ENCODE peak calls at places on chromosomes 11 and 22, in six cellular contexts. Q, C, G, U, T and W are unnamed samples.

GRCh38 chr11:122843281-122844150 is 5.2 kb downstream of the CRTAM start:
- DNase-seq in Q (no peak), C (no peak), G (no peak), U (no peak), T (peak), W (peak)

GRCh38 chr11:116138280-116138679 is 634.1 kb upstream of the CADM1 start:
- DNase-seq in Q (no peak), C (no peak), G (peak), U (no peak), T (no peak), W (no peak)

GRCh38 chr22:31122532-31123291 is at the start of gene INPP5J:
- DNase-seq in Q (peak), C (peak), G (peak), U (peak), T (no peak), W (peak)

GRCh38 chr11:60252208-60252566 is 9.2 kb upstream of the MS4A4E start:
- DNase-seq in Q (no peak), C (no peak), G (no peak), U (no peak), T (no peak), W (no peak)

GRCh38 chr11:84524422-84525051 is 1102.6 kb downstream of the DLG2 start:
- DNase-seq in Q (peak), C (no peak), G (no peak), U (no peak), T (peak), W (no peak)

GRCh38 chr11:49442669-49443068 is 234.3 kb upstream of the FOLH1 start:
- DNase-seq in Q (no peak), C (no peak), G (no peak), U (no peak), T (no peak), W (no peak)

GRCh38 chr11:15053201-15053685 is 20.1 kb upstream of the CALCB start:
- DNase-seq in Q (no peak), C (no peak), G (no peak), U (no peak), T (no peak), W (no peak)

GRCh38 chr11:34234086-34234740 is 123.6 kb downstream of the ABTB2 start:
- DNase-seq in Q (peak), C (no peak), G (peak), U (peak), T (peak), W (peak)

GRCh38 chr11:34274712-34275398 is 83.0 kb downstream of the ABTB2 start:
- DNase-seq in Q (peak), C (peak), G (peak), U (no peak), T (no peak), W (peak)

GRCh38 chr11:64925536-64926449 is 1.3 kb downstream of the PPP2R5B start:
- DNase-seq in Q (no peak), C (no peak), G (no peak), U (no peak), T (no peak), W (no peak)

GRCh38 chr11:9922806-9923205 is 258.9 kb downstream of the SWAP70 start:
- DNase-seq in Q (peak), C (no peak), G (no peak), U (peak), T (no peak), W (no peak)

GRCh38 chr11:67393990-67394389 is 2.2 kb downstream of the RAD9A start:
- DNase-seq in Q (no peak), C (no peak), G (no peak), U (no peak), T (no peak), W (no peak)

GRCh38 chr11:6623391-6624363 is 4.5 kb upstream of the TPP1 start:
- DNase-seq in Q (no peak), C (no peak), G (no peak), U (no peak), T (no peak), W (no peak)

GRCh38 chr11:92396133-92396532 is 171.5 kb downstream of the FAT3 start:
- DNase-seq in Q (no peak), C (no peak), G (no peak), U (no peak), T (no peak), W (no peak)

GRCh38 chr11:13955971-13956421 is 6.5 kb upstream of the SPON1 start:
- DNase-seq in Q (peak), C (peak), G (peak), U (peak), T (peak), W (peak)

GRCh38 chr22:31107206-31108118 is at the start of gene SELENOM:
- DNase-seq in Q (peak), C (peak), G (peak), U (peak), T (peak), W (peak)

GRCh38 chr11:32092581-32093170 is 1.8 kb downstream of the RCN1 start:
- DNase-seq in Q (no peak), C (no peak), G (no peak), U (no peak), T (no peak), W (no peak)

GRCh38 chr11:72773696-72774095 is 20.2 kb downstream of the STARD10 start:
- DNase-seq in Q (no peak), C (no peak), G (no peak), U (no peak), T (no peak), W (no peak)

GRCh38 chr11:6557761-6558674 is 45.4 kb downstream of the RRP8 start:
- DNase-seq in Q (no peak), C (peak), G (no peak), U (no peak), T (peak), W (no peak)

GRCh38 chr11:76672431-76673163 is 2.0 kb upstream of the LRRC32 start:
- DNase-seq in Q (no peak), C (no peak), G (no peak), U (peak), T (peak), W (no peak)

GRCh38 chr11:46920709-46921108 is 2.4 kb upstream of the LRP4 start:
- DNase-seq in Q (peak), C (no peak), G (no peak), U (no peak), T (no peak), W (no peak)

GRCh38 chr11:130403301-130403804 is 25.1 kb downstream of the ADAMTS8 start:
- DNase-seq in Q (peak), C (peak), G (no peak), U (no peak), T (no peak), W (no peak)

GRCh38 chr11:27525824-27526516 is 19.4 kb upstream of the LIN7C start:
- DNase-seq in Q (no peak), C (peak), G (no peak), U (no peak), T (no peak), W (no peak)

DNA sequence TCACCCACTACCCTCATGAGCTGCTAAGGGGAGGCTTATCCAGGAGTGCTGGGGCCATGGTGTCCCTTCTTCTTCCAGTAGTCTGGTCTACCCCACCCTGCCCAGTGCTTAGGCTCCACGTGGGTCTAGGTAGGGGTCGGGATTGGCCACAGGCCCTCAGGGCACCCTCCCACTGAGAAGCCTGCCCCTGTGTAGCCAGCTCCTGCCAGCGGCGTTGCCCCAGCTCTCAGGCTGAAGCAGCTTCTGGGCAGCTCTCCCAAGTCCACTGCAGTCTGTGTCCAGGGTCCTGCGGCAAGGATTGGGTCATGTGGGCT is 24.0 kb upstream of the RIC3 start:
- DNase-seq in Q (no peak), C (no peak), G (no peak), U (no peak), T (no peak), W (no peak)
- TF ChIP-seq CTCF in Q (no peak), C (no peak), G (no peak), U (no peak), T (no peak), W (no peak)

DNA sequence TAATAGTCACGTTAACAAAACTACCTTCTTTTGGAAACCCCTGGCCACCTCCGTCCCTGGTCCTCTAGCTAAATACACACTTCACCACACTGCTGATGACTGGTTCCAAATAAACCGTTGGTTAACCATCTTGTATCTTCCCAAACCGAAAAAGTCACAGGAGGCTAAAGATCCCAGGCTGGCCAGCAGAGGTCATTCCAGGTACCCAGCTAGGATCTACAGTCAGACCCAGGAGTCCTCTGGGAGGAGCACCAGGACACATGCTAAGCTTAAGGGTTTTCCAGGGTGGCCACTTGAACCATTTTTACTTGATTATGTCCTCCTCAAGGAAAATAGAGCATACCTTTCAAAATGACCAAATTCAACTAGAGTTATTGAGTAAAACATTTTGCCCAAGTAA is 103.2 kb downstream of the ETS1 start:
- DNase-seq in Q (no peak), C (no peak), G (no peak), U (no peak), T (no peak), W (no peak)
- TF ChIP-seq CTCF in Q (no peak), C (peak), G (no peak), U (no peak), T (no peak), W (no peak)

GRCh38 chr11:20821046-20821445 is 151.7 kb downstream of the NELL1 start:
- DNase-seq in Q (no peak), C (no peak), G (no peak), U (no peak), T (no peak), W (no peak)
- TF ChIP-seq CTCF in Q (no peak), C (no peak), G (no peak), U (no peak), T (no peak), W (no peak)

GRCh38 chr22:39176067-39176621 is 23.7 kb upstream of the CBX7 start:
- DNase-seq in Q (peak), C (peak), G (no peak), U (peak), T (no peak), W (peak)
- TF ChIP-seq CTCF in Q (no peak), C (no peak), G (no peak), U (no peak), T (no peak), W (no peak)

GRCh38 chr11:63573881-63574855 is 11.0 kb upstream of the PLAAT2 start:
- DNase-seq in Q (peak), C (peak), G (peak), U (no peak), T (no peak), W (peak)
- TF ChIP-seq CTCF in Q (peak), C (peak), G (no peak), U (no peak), T (peak), W (no peak)

GRCh38 chr11:107757661-107758060 is 45.8 kb upstream of the SLN start:
- DNase-seq in Q (no peak), C (no peak), G (no peak), U (no peak), T (no peak), W (no peak)
- TF ChIP-seq CTCF in Q (peak), C (no peak), G (no peak), U (no peak), T (no peak), W (no peak)

DNA sequence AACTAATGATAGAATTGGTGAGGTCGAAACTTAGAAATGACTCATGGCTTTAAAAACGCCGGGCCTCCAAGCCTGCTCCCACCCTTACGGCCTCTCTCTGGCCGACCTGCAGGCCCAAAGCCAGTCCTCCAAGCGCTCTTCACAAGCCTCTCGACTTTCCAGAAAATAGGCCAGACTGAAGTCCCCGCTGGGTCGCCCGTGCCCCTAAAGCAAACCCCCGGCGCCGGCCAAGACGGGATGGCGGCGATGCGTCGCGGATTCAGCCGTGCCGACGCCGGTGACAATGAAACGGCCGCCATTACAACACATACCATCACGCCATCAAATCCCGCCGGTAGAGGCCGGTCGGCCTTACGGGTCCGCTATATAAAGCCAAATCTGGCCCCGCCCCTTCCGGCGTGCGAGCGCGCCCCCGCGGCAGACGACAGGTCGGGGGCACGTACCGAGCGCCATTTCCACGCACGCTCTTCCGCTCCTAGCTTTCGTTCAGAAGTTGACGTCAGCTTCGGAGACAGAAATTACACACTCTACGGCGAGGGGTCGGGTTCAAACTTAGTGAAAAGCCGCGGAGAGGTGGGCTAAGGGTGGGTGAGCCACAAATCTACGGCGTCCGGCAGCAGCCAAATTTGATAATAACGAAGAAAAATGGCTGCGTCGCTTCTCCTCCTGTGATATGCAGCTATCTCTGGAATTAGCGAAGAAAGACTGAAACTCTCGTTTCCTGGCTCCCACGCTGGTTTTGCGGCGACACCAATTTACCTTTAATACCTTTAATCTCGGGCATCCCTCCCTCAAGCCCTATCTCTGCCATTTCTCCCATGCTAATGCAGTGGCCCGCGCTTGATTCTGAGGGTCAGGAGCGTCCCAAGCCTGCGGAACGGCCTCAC is at the start of gene RPL3:
- DNase-seq in Q (peak), C (peak), G (peak), U (peak), T (peak), W (peak)
- TF ChIP-seq CTCF in Q (no peak), C (peak), G (no peak), U (no peak), T (peak), W (no peak)

GRCh38 chr22:37887610-37888378 is 18.3 kb upstream of the MICALL1 start:
- DNase-seq in Q (peak), C (no peak), G (peak), U (no peak), T (no peak), W (no peak)
- TF ChIP-seq CTCF in Q (peak), C (peak), G (no peak), U (peak), T (peak), W (peak)